ENCODE peak calls at places on chromosomes 3 and 15, in eight cellular contexts. U is ovary, F is anterior cingulate cortex, G is GM04504, V is AG04450, X is brain microvascular endothelial cell, T is amniotic stem cell, W is EL. R is an unnamed sample.

GRCh38 chr3:109831403-109831802 is 494.1 kb upstream of the DPPA4 start:
- DNase-seq in U (no peak), F (no peak), G (no peak), V (no peak), X (no peak), T (no peak), W (no peak), R (no peak)

GRCh38 chr15:74377831-74378766 is 10.7 kb upstream of the CYP11A1 start:
- DNase-seq in U (no peak), F (no peak), G (no peak), V (no peak), X (no peak), T (no peak), W (no peak), R (no peak)

GRCh38 chr3:27657871-27658270 is 64.3 kb downstream of the EOMES start:
- DNase-seq in U (no peak), F (no peak), G (no peak), V (no peak), X (peak; percentile 29), T (no peak), W (peak; percentile 42), R (no peak)

GRCh38 chr15:76904461-76905012 is 603 bp downstream of the SCAPER start:
- DNase-seq in U (peak; percentile 28), F (peak; percentile 14), G (peak; percentile 1), V (no peak), X (no peak), T (no peak), W (peak; percentile 35), R (no peak)

GRCh38 chr3:4988815-4989648 is 9.8 kb downstream of the BHLHE40 start:
- DNase-seq in U (no peak), F (no peak), G (no peak), V (no peak), X (no peak), T (no peak), W (no peak), R (peak; percentile 94)

GRCh38 chr15:68364028-68364659 is 67.8 kb downstream of the ITGA11 start:
- DNase-seq in U (no peak), F (no peak), G (no peak), V (no peak), X (peak; percentile 57), T (no peak), W (no peak), R (no peak)

GRCh38 chr3:52845691-52846426 is 11.0 kb upstream of the MUSTN1 start:
- DNase-seq in U (no peak), F (peak; percentile 15), G (no peak), V (no peak), X (no peak), T (no peak), W (no peak), R (peak; percentile 38)

GRCh38 chr3:176941674-176942073 is 255.6 kb downstream of the TBL1XR1 start:
- DNase-seq in U (no peak), F (no peak), G (no peak), V (no peak), X (no peak), T (no peak), W (no peak), R (no peak)

GRCh38 chr3:174495928-174496327 is 363.2 kb upstream of the NAALADL2 start:
- DNase-seq in U (no peak), F (no peak), G (no peak), V (no peak), X (peak; percentile 40), T (no peak), W (no peak), R (no peak)

GRCh38 chr15:58909616-58910015 is 23.9 kb downstream of the SLTM start:
- DNase-seq in U (no peak), F (no peak), G (no peak), V (no peak), X (no peak), T (no peak), W (no peak), R (no peak)

GRCh38 chr15:60760646-60761504 is 281.9 kb upstream of the ICE2 start:
- DNase-seq in U (no peak), F (no peak), G (no peak), V (no peak), X (peak; percentile 45), T (no peak), W (peak; percentile 67), R (no peak)

GRCh38 chr3:48226959-48227358 is 3.7 kb downstream of the CAMP start:
- DNase-seq in U (no peak), F (no peak), G (no peak), V (no peak), X (no peak), T (no peak), W (no peak), R (no peak)

GRCh38 chr3:127702151-127702578 is 29.4 kb downstream of the ABTB1 start:
- DNase-seq in U (no peak), F (no peak), G (no peak), V (no peak), X (no peak), T (no peak), W (no peak), R (peak; percentile 93)

GRCh38 chr15:99842071-99842470 is 108.8 kb upstream of the LYSMD4 start:
- DNase-seq in U (no peak), F (no peak), G (no peak), V (no peak), X (no peak), T (no peak), W (no peak), R (no peak)

GRCh38 chr3:194730369-194730768 is 44.7 kb downstream of the FAM43A start:
- DNase-seq in U (no peak), F (no peak), G (no peak), V (no peak), X (no peak), T (no peak), W (peak; percentile 21), R (no peak)

GRCh38 chr3:185153170-185153733 is 392 bp upstream of the C3orf70 start:
- DNase-seq in U (peak; percentile 21), F (peak; percentile 24), G (no peak), V (no peak), X (peak; percentile 13), T (no peak), W (no peak), R (peak; percentile 47)

GRCh38 chr15:70099966-70100494 is 2.3 kb upstream of the TLE3 start:
- DNase-seq in U (no peak), F (no peak), G (no peak), V (no peak), X (no peak), T (no peak), W (no peak), R (peak; percentile 61)

GRCh38 chr3:112126501-112126900 is 6.5 kb downstream of the GCSAM start:
- DNase-seq in U (no peak), F (no peak), G (no peak), V (no peak), X (no peak), T (no peak), W (peak; percentile 63), R (no peak)

GRCh38 chr3:65291448-65292091 is 603.8 kb upstream of the ADAMTS9 start:
- DNase-seq in U (no peak), F (no peak), G (no peak), V (no peak), X (no peak), T (no peak), W (no peak), R (no peak)